ENCODE peak calls at places on chromosomes 2 and 18, in eight cellular contexts. X is body of pancreas, I is psoas muscle, F is breast epithelium, W is hepatocyte, Q is endothelial cell, O is WTC11, Z is GM20000. P is an unnamed sample.

GRCh38 chr18:79645291-79645983 is 34.2 kb upstream of the CTDP1 start:
- DNase-seq in W (no peak), F (no peak), Z (no peak), X (no peak), O (no peak), Q (no peak), I (no peak), P (no peak)

GRCh38 chr2:138124521-138124920 is 160.2 kb downstream of the HNMT start:
- DNase-seq in O (no peak), X (no peak), F (no peak), I (no peak), Z (no peak), W (no peak), Q (no peak), P (no peak)

GRCh38 chr2:205768341-205768740 is 86.0 kb downstream of the NRP2 start:
- DNase-seq in I (no peak), Z (no peak), Q (no peak), X (no peak), O (no peak), W (no peak), F (no peak), P (no peak)

GRCh38 chr2:26633351-26633945 is 7.7 kb downstream of the CIB4 start:
- DNase-seq in F (no peak), Z (no peak), Q (no peak), O (no peak), X (no peak), W (no peak), I (no peak), P (no peak)

GRCh38 chr2:67570626-67571025 is 173.5 kb downstream of the ETAA1 start:
- DNase-seq in X (no peak), F (no peak), I (no peak), Q (no peak), W (no peak), Z (no peak), O (no peak), P (no peak)

GRCh38 chr2:182103531-182103930 is 117.9 kb downstream of the PPP1R1C start:
- DNase-seq in Z (no peak), I (no peak), X (no peak), W (no peak), F (no peak), Q (no peak), O (no peak), P (no peak)

GRCh38 chr2:239225921-239226561 is 174.8 kb downstream of the HDAC4 start:
- DNase-seq in I (peak), X (no peak), Q (no peak), Z (no peak), W (peak), O (no peak), F (no peak), P (no peak)

GRCh38 chr18:58590231-58590630 is 38.7 kb downstream of the ALPK2 start:
- DNase-seq in Q (no peak), I (no peak), F (no peak), Z (no peak), O (peak), W (peak), X (no peak), P (no peak)

GRCh38 chr2:152198499-152198898 is 22.9 kb upstream of the STAM2 start:
- DNase-seq in F (no peak), X (no peak), Z (no peak), W (no peak), I (no peak), Q (no peak), O (no peak), P (no peak)

GRCh38 chr2:207405150-207405549 is 124.6 kb upstream of the CREB1 start:
- DNase-seq in Z (no peak), X (no peak), O (no peak), I (no peak), W (no peak), F (no peak), Q (no peak), P (no peak)

GRCh38 chr2:108922141-108922915 is 66.7 kb downstream of the EDAR start:
- DNase-seq in W (no peak), I (no peak), Z (no peak), X (no peak), O (no peak), F (no peak), Q (no peak), P (no peak)

GRCh38 chr18:58315041-58315440 is 271.0 kb downstream of the NEDD4L start:
- DNase-seq in Z (no peak), W (no peak), I (no peak), F (no peak), X (no peak), Q (no peak), O (no peak), P (no peak)

GRCh38 chr2:188600536-188601210 is 309.0 kb downstream of the GULP1 start:
- DNase-seq in Z (no peak), O (no peak), I (no peak), W (no peak), F (no peak), X (no peak), Q (no peak), P (no peak)

GRCh38 chr18:25533088-25533676 is 181.2 kb upstream of the ZNF521 start:
- DNase-seq in I (no peak), Q (no peak), O (no peak), Z (no peak), W (no peak), F (no peak), X (no peak), P (no peak)

GRCh38 chr2:32271063-32271462 is 6.4 kb upstream of the NLRC4 start:
- DNase-seq in O (no peak), W (no peak), I (no peak), Q (no peak), Z (no peak), F (no peak), X (no peak), P (no peak)

GRCh38 chr2:16412321-16413030 is 253.2 kb downstream of the CYRIA start:
- DNase-seq in Q (no peak), I (no peak), F (no peak), Z (no peak), O (no peak), W (no peak), X (no peak), P (no peak)

GRCh38 chr2:188631037-188631794 is 339.5 kb downstream of the GULP1 start:
- DNase-seq in Z (no peak), W (no peak), X (no peak), F (no peak), O (no peak), I (no peak), Q (no peak), P (no peak)

GRCh38 chr2:229447227-229447626 is 176.1 kb upstream of the PID1 start:
- DNase-seq in I (no peak), X (no peak), W (no peak), Z (no peak), F (no peak), O (no peak), Q (no peak), P (no peak)

GRCh38 chr2:112582314-112582746 is 2.1 kb upstream of the CHCHD5 start:
- DNase-seq in F (no peak), Z (peak), I (no peak), Q (no peak), O (no peak), W (peak), X (no peak), P (peak)

GRCh38 chr2:29066271-29066860 is 8.0 kb downstream of the PCARE start:
- DNase-seq in Q (no peak), X (no peak), O (no peak), I (no peak), Z (no peak), W (no peak), F (peak), P (no peak)

GRCh38 chr2:147100406-147101035 is 744.3 kb upstream of the ACVR2A start:
- DNase-seq in Q (no peak), Z (no peak), O (no peak), F (no peak), I (no peak), W (peak), X (no peak), P (no peak)

GRCh38 chr2:218727502-218728165 is 17.0 kb downstream of the TTLL4 start:
- DNase-seq in W (no peak), Q (no peak), F (no peak), O (no peak), X (no peak), I (no peak), Z (no peak), P (no peak)

GRCh38 chr2:207239222-207239674 is 73.5 kb upstream of the KLF7 start:
- DNase-seq in O (no peak), F (peak), Z (no peak), I (peak), X (no peak), W (peak), Q (no peak), P (no peak)

GRCh38 chr2:144886847-144887246 is 366.9 kb upstream of the ZEB2 start:
- DNase-seq in W (no peak), I (peak), Z (no peak), O (no peak), F (no peak), Q (no peak), X (peak), P (no peak)

GRCh38 chr2:201500534-201500933 is 49.0 kb downstream of the STRADB start:
- DNase-seq in I (no peak), W (no peak), Q (no peak), O (no peak), F (no peak), Z (no peak), X (no peak), P (no peak)

GRCh38 chr2:99821039-99821438 is 321.4 kb downstream of the AFF3 start:
- DNase-seq in F (no peak), I (no peak), Q (no peak), X (no peak), W (no peak), O (no peak), Z (no peak), P (no peak)

GRCh38 chr2:105674406-105674805 is 70.3 kb upstream of the NCK2 start:
- DNase-seq in I (no peak), O (no peak), Q (no peak), F (no peak), W (no peak), X (no peak), Z (no peak), P (no peak)

GRCh38 chr2:45009928-45010705 is 865 bp upstream of the SIX2 start:
- DNase-seq in O (peak), Z (no peak), Q (peak), X (peak), I (peak), F (peak), W (peak), P (peak)

GRCh38 chr18:42893991-42894390 is 221.5 kb downstream of the RIT2 start:
- DNase-seq in X (no peak), F (no peak), Q (no peak), W (no peak), O (no peak), Z (no peak), I (no peak), P (no peak)

GRCh38 chr18:24369420-24369819 is 28.2 kb downstream of the OSBPL1A start:
- DNase-seq in O (no peak), Z (no peak), W (no peak), F (no peak), Q (no peak), X (no peak), I (no peak), P (no peak)

DNA sequence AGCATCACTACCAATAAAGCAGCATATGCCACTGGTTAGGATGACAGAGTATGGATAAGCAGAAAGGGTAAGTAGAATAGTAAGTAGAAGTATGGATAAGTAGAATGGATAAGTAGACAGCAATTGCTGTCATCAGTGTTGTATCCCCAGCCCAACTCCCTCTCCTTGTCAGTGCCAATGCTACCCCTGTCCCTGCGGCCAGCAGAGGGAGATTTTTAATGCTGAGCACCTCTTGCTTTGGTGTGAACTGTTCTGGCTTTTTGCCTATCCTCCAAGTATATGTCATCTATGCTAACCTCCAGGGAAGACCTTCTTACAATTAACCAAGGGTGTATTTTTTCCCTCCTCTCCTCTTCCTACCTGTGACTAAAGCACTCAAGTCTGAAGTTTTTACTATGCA is 136.7 kb upstream of the SPHKAP start:
- DNase-seq in Q (peak), X (peak), O (peak), F (no peak), Z (no peak), W (peak), I (no peak), P (peak)
- TF ChIP-seq CTCF in Q (peak), X (peak), O (peak), F (no peak), Z (no peak), W (peak), I (peak), P (peak)

DNA sequence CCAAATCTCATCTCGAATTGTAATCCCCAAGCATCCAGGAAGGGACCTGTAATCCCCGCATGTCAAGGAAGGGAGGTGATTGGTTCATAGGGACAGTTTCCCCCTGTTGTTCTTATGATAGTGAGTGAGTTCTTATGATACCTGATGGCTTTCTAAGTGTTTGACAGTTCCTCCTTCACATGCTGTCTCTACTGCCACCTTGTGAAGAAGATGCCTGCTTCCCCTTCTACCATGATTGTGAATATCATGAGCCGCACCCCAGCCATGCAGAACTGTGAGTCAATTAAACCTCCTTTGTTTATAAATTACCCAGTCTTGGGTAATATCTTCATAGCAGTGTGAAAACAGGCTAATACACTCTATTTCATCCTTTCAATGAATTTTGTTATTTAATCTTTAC is 446.7 kb downstream of the RNF144A start:
- DNase-seq in X (no peak), I (no peak), Q (no peak), Z (no peak), W (no peak), F (no peak), O (no peak), P (no peak)
- TF ChIP-seq CTCF in X (no peak), I (no peak), Q (no peak), Z (peak), W (peak), F (no peak), O (no peak), P (no peak)

DNA sequence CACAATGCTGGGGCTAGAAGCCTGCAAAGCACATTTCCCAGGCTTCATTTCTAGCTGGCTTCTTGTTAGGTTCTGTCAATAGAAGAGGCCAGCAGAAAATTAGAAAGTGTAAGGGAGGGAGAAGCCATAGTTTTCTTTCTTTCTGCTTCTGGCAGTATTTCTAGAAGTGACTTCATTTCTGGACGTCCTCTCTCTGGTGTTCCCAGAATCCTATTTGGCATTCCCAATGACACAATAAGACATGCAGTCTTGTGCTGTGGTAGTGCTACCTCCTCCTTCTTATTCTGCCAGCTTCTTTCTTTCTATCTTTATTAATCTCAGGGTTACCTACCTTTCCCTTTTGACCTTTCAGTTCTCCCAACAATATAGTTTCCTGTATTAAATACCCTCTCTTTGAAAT is 12.5 kb upstream of the TANC1 start:
- DNase-seq in O (no peak), Z (no peak), Q (no peak), X (no peak), W (no peak), F (no peak), I (no peak), P (no peak)
- TF ChIP-seq CTCF in O (no peak), Z (no peak), Q (no peak), X (no peak), W (no peak), F (no peak), I (no peak), P (no peak)

GRCh38 chr2:74261204-74261864 is 62.9 kb downstream of the MTHFD2 start:
- DNase-seq in W (peak), X (peak), I (no peak), O (peak), Z (no peak), F (peak), Q (peak), P (peak)

GRCh38 chr2:74267068-74267467 is 68.7 kb downstream of the MTHFD2 start:
- DNase-seq in Z (peak), I (no peak), F (no peak), X (no peak), W (peak), Q (no peak), O (peak), P (peak)

GRCh38 chr2:74260495-74260894 is 62.1 kb downstream of the MTHFD2 start:
- DNase-seq in X (no peak), Z (no peak), W (no peak), I (no peak), Q (no peak), F (no peak), O (no peak), P (no peak)

GRCh38 chr2:74262681-74263080 is 64.3 kb downstream of the MTHFD2 start:
- DNase-seq in F (no peak), I (no peak), X (no peak), W (no peak), Q (no peak), O (no peak), Z (no peak), P (no peak)

DNA sequence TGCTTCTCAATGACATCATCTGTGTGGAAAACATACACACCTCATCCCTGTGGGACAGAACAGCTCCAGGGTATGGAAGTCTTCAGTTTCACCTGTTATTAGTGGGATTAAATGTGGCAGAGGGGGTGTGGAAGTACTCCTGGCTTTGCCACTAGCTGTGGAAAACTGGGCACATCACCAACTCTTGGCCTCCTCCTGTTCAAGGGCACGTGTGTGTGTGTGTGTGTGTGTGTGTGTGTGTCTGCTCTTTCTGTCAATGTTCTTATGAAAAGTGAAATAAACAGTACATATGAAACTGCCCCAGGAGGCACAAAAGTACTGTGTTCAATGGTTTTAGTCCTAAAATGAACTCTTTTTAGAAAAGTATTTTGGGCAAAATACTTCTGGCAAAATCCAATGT is 65.9 kb downstream of the MTHFD2 start:
- DNase-seq in Z (no peak), W (no peak), F (no peak), X (no peak), Q (no peak), I (no peak), O (no peak), P (no peak)
- TF ChIP-seq CTCF in Z (no peak), W (no peak), F (no peak), X (no peak), Q (no peak), I (no peak), O (no peak), P (no peak)

DNA sequence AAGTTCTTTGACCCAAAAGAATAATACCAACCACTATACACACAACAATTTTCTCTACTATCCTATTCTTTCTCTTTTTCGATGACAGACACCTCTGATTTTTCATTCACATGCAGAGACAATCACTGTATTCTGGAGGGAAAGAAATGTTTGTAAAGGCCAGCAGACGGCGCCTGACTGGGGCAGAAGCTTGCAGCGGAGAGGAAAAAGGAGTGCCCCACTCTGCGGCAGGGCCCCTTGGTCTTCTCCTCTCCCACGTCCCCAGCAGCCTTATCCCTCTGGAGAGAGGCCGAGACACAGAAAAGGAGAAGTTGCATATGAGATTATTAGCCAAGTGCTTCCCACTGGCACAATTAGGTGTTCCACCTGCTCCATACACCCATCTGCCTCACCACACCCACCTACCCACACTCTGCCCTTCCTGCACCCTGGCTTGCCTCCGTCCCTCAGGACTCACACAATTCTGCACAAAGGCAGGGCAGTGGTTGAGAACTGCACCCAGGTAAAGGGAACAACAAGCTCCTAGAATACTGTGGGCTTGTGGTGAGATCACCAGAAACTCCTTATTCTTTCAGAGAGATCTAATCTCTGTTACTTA is 687.3 kb downstream of the NRXN1 start:
- DNase-seq in Z (no peak), O (peak), W (no peak), X (no peak), I (no peak), F (no peak), Q (peak), P (no peak)
- TF ChIP-seq CTCF in Z (no peak), O (no peak), W (peak), X (no peak), I (no peak), F (no peak), Q (no peak), P (no peak)

GRCh38 chr2:237450108-237450507 is 36.1 kb upstream of the COL6A3 start:
- DNase-seq in Q (no peak), X (no peak), Z (no peak), W (no peak), I (no peak), O (no peak), F (no peak), P (no peak)

GRCh38 chr2:237450583-237450982 is 36.5 kb upstream of the MLPH start:
- DNase-seq in I (no peak), Z (no peak), O (no peak), F (no peak), Q (no peak), W (no peak), X (no peak), P (no peak)

GRCh38 chr2:237452846-237453245 is 34.2 kb upstream of the MLPH start:
- DNase-seq in X (no peak), W (no peak), Z (no peak), Q (no peak), I (no peak), F (no peak), O (no peak), P (no peak)

GRCh38 chr2:237453671-237454070 is 33.4 kb upstream of the MLPH start:
- DNase-seq in W (no peak), O (no peak), F (no peak), Q (no peak), Z (no peak), X (no peak), I (no peak), P (no peak)

GRCh38 chr2:237451582-237452469 is 35.2 kb upstream of the MLPH start:
- DNase-seq in Z (no peak), Q (peak), O (peak), X (no peak), W (no peak), F (no peak), I (no peak), P (no peak)
- TF ChIP-seq CTCF in Z (no peak), Q (no peak), O (no peak), X (no peak), W (peak), F (no peak), I (no peak), P (no peak)

GRCh38 chr2:77161009-77161408 is 361.2 kb downstream of the LRRTM4 start:
- DNase-seq in O (no peak), Z (no peak), I (no peak), F (no peak), W (no peak), X (no peak), Q (no peak), P (no peak)
- TF ChIP-seq CTCF in O (no peak), Z (no peak), I (no peak), F (no peak), W (no peak), X (no peak), Q (no peak), P (no peak)

GRCh38 chr2:150485114-150485870 is 2.2 kb downstream of the RND3 start:
- DNase-seq in F (peak), Q (peak), O (peak), W (peak), I (peak), X (peak), Z (peak), P (peak)
- TF ChIP-seq CTCF in F (no peak), Q (no peak), O (no peak), W (peak), I (peak), X (no peak), Z (no peak), P (no peak)

GRCh38 chr2:183812091-183812490 is 687.8 kb downstream of the NUP35 start:
- DNase-seq in O (no peak), F (no peak), I (no peak), Z (no peak), X (no peak), W (no peak), Q (no peak), P (no peak)
- TF ChIP-seq CTCF in O (no peak), F (no peak), I (no peak), Z (no peak), X (no peak), W (no peak), Q (no peak), P (no peak)